ENCODE peak calls at places on chromosomes 7 and 10, in eight cellular contexts. Q, I, U, K, E, S, L and X are unnamed samples.

GRCh38 chr7:25854608-25855497 is 297.1 kb upstream of the NFE2L3 start:
- DNase-seq in U (peak), L (no peak), Q (peak), K (no peak), E (peak), I (peak), S (peak), X (peak)

GRCh38 chr7:86660950-86661462 is 17.3 kb downstream of the GRM3 start:
- DNase-seq in S (no peak), E (no peak), U (no peak), K (no peak), Q (no peak), L (no peak), I (no peak), X (no peak)

GRCh38 chr10:77195101-77195500 is 442.5 kb downstream of the KCNMA1 start:
- DNase-seq in E (no peak), U (peak), L (no peak), K (no peak), S (no peak), Q (peak), I (peak), X (peak)

GRCh38 chr10:96073722-96074121 is 30.3 kb downstream of the CCNJ start:
- DNase-seq in E (no peak), Q (peak), I (peak), S (no peak), U (no peak), K (no peak), L (no peak), X (no peak)

GRCh38 chr10:17984056-17984455 is 32.3 kb downstream of the SLC39A12 start:
- DNase-seq in S (no peak), L (no peak), I (peak), E (peak), Q (peak), U (no peak), K (no peak), X (no peak)

GRCh38 chr7:64574481-64575159 is 11.7 kb upstream of the ZNF680 start:
- DNase-seq in U (no peak), K (no peak), L (peak), I (peak), Q (peak), E (no peak), S (no peak), X (no peak)

GRCh38 chr7:152762056-152762455 is 2.5 kb downstream of the ACTR3B start:
- DNase-seq in I (peak), L (no peak), S (no peak), K (no peak), E (no peak), Q (peak), U (no peak), X (no peak)

GRCh38 chr7:158549176-158549833 is 38.3 kb downstream of the PTPRN2 start:
- DNase-seq in K (peak), L (peak), U (peak), S (no peak), Q (peak), I (peak), E (no peak), X (no peak)

GRCh38 chr7:117875566-117875965 is 2.3 kb upstream of the CTTNBP2 start:
- DNase-seq in S (no peak), K (no peak), I (peak), L (no peak), U (peak), Q (no peak), E (no peak), X (no peak)

GRCh38 chr7:133491319-133491718 is 238.4 kb downstream of the EXOC4 start:
- DNase-seq in I (no peak), S (no peak), K (no peak), Q (no peak), E (no peak), L (no peak), U (no peak), X (no peak)

GRCh38 chr10:13100349-13101294 is 659 bp downstream of the OPTN start:
- DNase-seq in E (no peak), I (peak), S (no peak), L (peak), K (peak), U (peak), Q (peak), X (no peak)

GRCh38 chr7:87370660-87371180 is 25.3 kb downstream of the CROT start:
- DNase-seq in K (no peak), Q (peak), U (no peak), I (peak), E (no peak), L (no peak), S (no peak), X (peak)

GRCh38 chr7:113768256-113768847 is 150.5 kb downstream of the PPP1R3A start:
- DNase-seq in E (no peak), S (no peak), L (no peak), U (no peak), Q (no peak), K (no peak), I (peak), X (no peak)

GRCh38 chr7:107597582-107597916 is 17.5 kb downstream of the BCAP29 start:
- DNase-seq in E (no peak), U (no peak), K (no peak), S (no peak), Q (no peak), I (no peak), L (no peak), X (no peak)

GRCh38 chr10:122298598-122299301 is 27.7 kb downstream of the BTBD16 start:
- DNase-seq in U (peak), E (peak), K (peak), Q (peak), L (peak), I (peak), S (peak), X (no peak)

GRCh38 chr10:92238586-92239098 is 52.2 kb downstream of the CPEB3 start:
- DNase-seq in Q (peak), L (no peak), K (peak), I (peak), U (peak), E (no peak), S (no peak), X (no peak)

GRCh38 chr7:31192996-31193395 is 140.9 kb downstream of the ADCYAP1R1 start:
- DNase-seq in E (no peak), I (peak), S (no peak), U (no peak), Q (peak), K (peak), L (peak), X (no peak)

GRCh38 chr7:133650067-133650466 is 397.2 kb downstream of the EXOC4 start:
- DNase-seq in S (no peak), E (no peak), U (no peak), Q (peak), K (no peak), L (no peak), I (peak), X (no peak)

GRCh38 chr10:89516149-89516832 is 19.1 kb downstream of the SLC16A12 start:
- DNase-seq in I (peak), S (no peak), K (no peak), L (peak), Q (peak), U (peak), E (no peak), X (peak)

GRCh38 chr10:109214916-109215740 is 708.2 kb downstream of the XPNPEP1 start:
- DNase-seq in S (no peak), U (no peak), Q (no peak), I (no peak), L (no peak), E (no peak), K (no peak), X (no peak)

GRCh38 chr7:136865777-136866176 is 2.7 kb upstream of the CHRM2 start:
- DNase-seq in I (no peak), U (no peak), E (no peak), K (no peak), L (no peak), S (no peak), Q (no peak), X (no peak)

GRCh38 chr10:30467939-30468338 is 34.0 kb downstream of the MAP3K8 start:
- DNase-seq in K (no peak), L (no peak), E (no peak), U (no peak), Q (no peak), S (peak), I (no peak), X (no peak)

GRCh38 chr10:7787857-7788639 is at the start of the genes ATP5F1C and KIN:
- DNase-seq in L (peak), K (peak), Q (peak), E (peak), S (peak), I (peak), U (peak), X (peak)

GRCh38 chr10:5959581-5960069 is 17.7 kb downstream of the IL15RA start:
- DNase-seq in Q (no peak), U (no peak), I (no peak), L (no peak), E (no peak), K (no peak), S (no peak), X (no peak)

GRCh38 chr10:17084989-17085725 is 44.5 kb downstream of the CUBN start:
- DNase-seq in E (no peak), K (no peak), L (no peak), S (no peak), Q (no peak), U (no peak), I (no peak), X (no peak)

GRCh38 chr10:8402469-8403074 is 348.1 kb downstream of the GATA3 start:
- DNase-seq in U (no peak), I (no peak), E (no peak), Q (peak), K (no peak), S (no peak), L (no peak), X (no peak)

GRCh38 chr10:124911124-124912051 is 30.5 kb upstream of the ZRANB1 start:
- DNase-seq in E (no peak), U (no peak), K (no peak), I (peak), S (no peak), L (no peak), Q (peak), X (peak)

GRCh38 chr7:142908921-142909870 is 23.7 kb upstream of the TRPV6 start:
- DNase-seq in E (no peak), S (peak), I (no peak), Q (peak), L (no peak), U (no peak), K (peak), X (no peak)

GRCh38 chr10:103449208-103450144 is 2.7 kb downstream of the CALHM2 start:
- DNase-seq in U (no peak), Q (no peak), E (no peak), L (no peak), I (no peak), K (no peak), S (no peak), X (no peak)

GRCh38 chr7:47228386-47229014 is 353.4 kb downstream of the TNS3 start:
- DNase-seq in U (no peak), S (peak), K (no peak), Q (no peak), L (no peak), E (no peak), I (no peak), X (no peak)

GRCh38 chr7:26117142-26117807 is 34.7 kb upstream of the NFE2L3 start:
- DNase-seq in Q (no peak), S (peak), U (no peak), K (no peak), I (no peak), E (no peak), L (no peak), X (no peak)

GRCh38 chr7:85125160-85125559 is 61.7 kb downstream of the SEMA3D start:
- DNase-seq in L (no peak), I (no peak), K (no peak), U (no peak), E (no peak), Q (no peak), S (no peak), X (no peak)
- TF ChIP-seq CTCF in L (no peak), I (no peak), K (no peak), U (no peak), E (no peak), Q (no peak), S (no peak), X (no peak)

GRCh38 chr7:16645593-16646426 is at the start of the genes ANKMY2 and BZW2:
- DNase-seq in Q (peak), S (peak), K (peak), L (peak), E (peak), U (peak), I (peak), X (no peak)

GRCh38 chr7:16649196-16649595 is 3.2 kb downstream of the BZW2 start:
- DNase-seq in I (peak), U (no peak), S (no peak), K (no peak), E (no peak), L (no peak), Q (no peak), X (no peak)

GRCh38 chr7:16646427-16647081 is 573 bp downstream of the BZW2 start:
- DNase-seq in K (no peak), Q (peak), S (peak), L (no peak), U (no peak), I (peak), E (no peak), X (no peak)

GRCh38 chr7:16648551-16648950 is 2.6 kb downstream of the BZW2 start:
- DNase-seq in E (no peak), Q (no peak), K (no peak), U (no peak), I (no peak), L (no peak), S (no peak), X (no peak)

GRCh38 chr7:16647435-16647960 is 1.5 kb downstream of the BZW2 start:
- DNase-seq in U (no peak), E (no peak), K (no peak), S (peak), I (no peak), L (no peak), Q (no peak), X (no peak)
- H3K4me3 ChIP-seq in U (no peak), E (no peak), K (peak), S (peak), I (peak), L (peak), Q (peak), X (peak)

GRCh38 chr7:92527300-92528187 is 776 bp downstream of the PEX1 start:
- DNase-seq in S (peak), L (peak), K (peak), E (peak), I (peak), Q (peak), U (no peak), X (no peak)
- TF ChIP-seq CTCF in S (peak), L (peak), K (no peak), E (no peak), I (no peak), Q (no peak), U (no peak), X (no peak)

DNA sequence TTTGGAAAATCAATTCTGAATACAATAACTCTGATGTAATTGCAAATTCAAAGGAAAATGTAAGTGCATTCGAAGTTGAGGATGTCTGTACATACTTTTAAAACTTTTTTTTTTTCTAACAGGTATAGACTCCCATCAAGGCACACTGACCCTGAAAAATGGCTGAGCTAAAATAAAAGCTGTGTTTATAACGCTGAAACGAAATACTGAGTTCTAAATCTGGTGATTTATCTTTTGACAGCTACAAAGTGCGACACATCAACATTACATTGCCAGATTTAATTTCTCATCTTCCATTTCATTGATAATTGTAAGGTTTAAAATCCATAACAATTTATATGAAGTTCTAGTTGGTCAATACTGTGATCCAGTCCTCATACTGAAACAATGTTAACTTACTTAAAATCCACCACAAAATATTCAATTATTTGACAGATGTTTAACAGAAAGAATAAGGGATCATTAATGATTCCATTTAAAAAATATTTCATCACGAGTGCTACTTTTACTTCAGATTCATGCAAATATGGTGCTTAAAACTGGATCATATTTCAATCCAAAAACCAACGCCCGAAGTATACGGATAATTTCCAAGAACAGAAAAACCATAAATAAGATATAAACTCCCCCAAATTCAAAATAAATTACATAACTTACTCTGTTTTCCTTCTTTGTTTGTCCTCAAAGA is 1.4 kb downstream of the RAB11FIP2 start:
- DNase-seq in S (no peak), E (no peak), U (no peak), I (no peak), Q (no peak), K (no peak), L (no peak), X (no peak)
- H3K4me3 ChIP-seq in S (peak), E (peak), U (peak), I (peak), Q (peak), K (peak), L (peak), X (peak)

DNA sequence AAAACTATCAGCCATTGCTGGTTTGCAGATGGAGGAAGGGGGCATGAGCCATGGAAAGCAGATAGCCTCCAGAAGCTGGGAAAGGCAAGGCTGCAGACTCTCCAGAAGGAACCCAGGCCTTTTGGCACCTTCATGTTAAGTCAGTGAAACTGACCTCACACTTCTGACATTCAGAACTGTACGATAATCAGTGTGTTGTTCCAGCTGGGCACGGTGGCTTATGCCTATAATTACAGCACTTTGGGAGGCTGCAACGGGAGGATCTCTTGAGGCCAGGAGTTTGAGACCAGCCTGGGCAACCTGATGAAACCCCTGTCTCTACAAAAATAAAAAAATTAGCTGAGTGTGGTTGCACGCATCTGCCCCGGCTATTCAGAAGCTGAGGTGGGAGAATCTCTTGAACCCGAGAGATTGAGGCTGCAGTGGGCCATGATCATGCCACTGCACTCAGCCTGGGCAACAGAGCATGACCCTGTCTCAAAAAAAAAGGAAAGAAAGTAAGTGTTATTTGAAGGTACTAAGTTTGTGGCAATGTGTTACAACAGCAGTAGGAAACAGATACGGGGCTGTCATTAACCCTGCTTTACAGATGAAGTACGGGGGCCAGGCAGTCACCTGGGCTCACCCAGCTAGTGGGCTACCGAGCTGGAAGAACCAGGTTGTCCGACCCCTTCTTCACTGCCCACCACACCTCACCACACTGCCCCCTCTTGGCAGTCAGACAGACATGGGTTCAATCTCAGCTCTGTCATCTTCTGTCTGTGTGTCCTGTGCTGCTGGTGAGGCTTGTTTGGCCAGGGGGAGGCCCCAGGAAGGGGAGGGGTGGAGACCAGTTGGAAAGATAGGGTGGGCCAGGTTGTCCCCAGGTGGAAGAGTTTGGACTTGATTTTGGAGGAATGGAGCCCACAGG is 18.3 kb downstream of the CHST3 start:
- DNase-seq in L (no peak), Q (no peak), U (no peak), E (no peak), I (no peak), S (no peak), K (no peak), X (no peak)
- TF ChIP-seq CTCF in L (no peak), Q (no peak), U (no peak), E (peak), I (no peak), S (peak), K (no peak), X (no peak)

GRCh38 chr10:99843310-99843709 is 60.9 kb downstream of the ABCC2 start:
- DNase-seq in K (no peak), E (no peak), S (no peak), Q (no peak), I (no peak), U (no peak), L (no peak), X (no peak)
- H3K4me3 ChIP-seq in K (no peak), E (no peak), S (no peak), Q (no peak), I (no peak), U (no peak), L (no peak), X (no peak)

GRCh38 chr7:83652481-83652880 is 3.5 kb upstream of the SEMA3E start:
- DNase-seq in L (no peak), K (no peak), S (no peak), E (no peak), Q (no peak), U (no peak), I (no peak), X (no peak)

GRCh38 chr7:83655951-83656556 is 7.1 kb upstream of the SEMA3E start:
- DNase-seq in S (peak), K (peak), U (no peak), E (no peak), Q (peak), L (no peak), I (peak), X (peak)
- TF ChIP-seq CTCF in S (peak), K (peak), U (no peak), E (peak), Q (peak), L (peak), I (peak), X (peak)

DNA sequence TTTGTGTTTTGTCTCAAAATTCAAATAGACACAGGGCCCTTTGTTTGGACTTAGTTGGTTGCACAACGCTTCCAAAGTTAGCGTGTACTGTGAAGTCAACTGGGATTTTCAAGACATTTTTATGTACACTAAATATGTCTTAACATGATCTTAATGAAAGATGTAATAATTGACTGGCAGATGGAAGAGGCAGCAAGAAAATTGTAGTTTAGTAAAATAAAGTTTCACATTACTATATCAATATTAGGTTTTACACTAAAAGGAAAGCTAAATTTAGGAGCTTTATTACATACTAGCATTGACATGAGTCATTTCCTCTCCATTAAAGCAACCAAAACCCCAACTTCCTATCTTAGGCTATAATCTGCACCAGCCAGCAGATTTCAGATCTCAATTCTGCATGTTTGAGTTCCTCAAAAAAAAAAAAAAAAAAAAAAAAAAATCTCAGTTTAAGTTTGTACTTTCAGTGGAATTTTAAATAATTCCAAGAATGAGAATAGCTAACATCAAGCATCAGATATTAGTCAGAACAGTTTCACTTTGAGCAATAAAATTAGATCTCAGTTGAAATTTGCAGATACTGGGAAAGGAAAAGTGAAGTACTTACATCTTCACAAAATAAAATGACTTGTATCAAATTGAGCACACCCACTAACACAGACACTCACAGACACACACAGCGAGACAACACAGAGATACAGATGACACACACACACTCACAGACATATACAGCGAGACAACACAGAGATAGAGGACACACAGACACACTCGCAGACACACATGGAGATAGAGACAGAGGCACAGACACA is 346.6 kb upstream of the KLF6 start:
- DNase-seq in I (peak), S (peak), L (no peak), Q (peak), U (no peak), E (peak), K (no peak), X (peak)
- H3K4me3 ChIP-seq in I (no peak), S (peak), L (peak), Q (no peak), U (no peak), E (no peak), K (no peak), X (peak)